ENCODE peak calls at places on chromosomes 12 and 14, in four cellular contexts. I, V, L and B are unnamed samples.

GRCh38 chr14:59215353-59215752 is 26.9 kb downstream of the DAAM1 start:
- DNase-seq in I (peak), L (no peak), V (no peak), B (no peak)

GRCh38 chr14:82385043-82385442 is 851.4 kb upstream of the SEL1L start:
- DNase-seq in L (no peak), I (no peak), V (no peak), B (no peak)

GRCh38 chr14:89324501-89325298 is 92.3 kb downstream of the FOXN3 start:
- DNase-seq in V (no peak), I (no peak), L (no peak), B (no peak)

GRCh38 chr12:53053223-53054111 is 3.6 kb downstream of the TNS2 start:
- DNase-seq in L (no peak), I (peak), V (peak), B (peak)

GRCh38 chr12:8081228-8081920 is 700 bp upstream of the NECAP1 start:
- DNase-seq in V (no peak), L (no peak), I (no peak), B (no peak)

GRCh38 chr14:95452176-95452889 is 64.1 kb downstream of the SYNE3 start:
- DNase-seq in V (peak), L (no peak), I (peak), B (no peak)

GRCh38 chr12:78562358-78563205 is 302.0 kb upstream of the SYT1 start:
- DNase-seq in L (no peak), V (no peak), I (peak), B (peak)

GRCh38 chr12:81610955-81611889 is 147.9 kb downstream of the PPFIA2 start:
- DNase-seq in L (no peak), I (peak), V (no peak), B (no peak)

GRCh38 chr14:95700221-95700976 is 13.5 kb downstream of the TCL1A start:
- DNase-seq in V (no peak), I (no peak), L (no peak), B (no peak)

GRCh38 chr14:95323917-95324316 is 4.2 kb upstream of the CLMN start:
- DNase-seq in L (no peak), I (no peak), V (no peak), B (no peak)

GRCh38 chr12:117067638-117068037 is 31.6 kb downstream of the TESC start:
- DNase-seq in V (no peak), L (no peak), I (no peak), B (no peak)

GRCh38 chr12:58359084-58359483 is 417.7 kb downstream of the ATP23 start:
- DNase-seq in I (no peak), V (no peak), L (no peak), B (no peak)

GRCh38 chr12:104312202-104312601 is 8.7 kb downstream of the EID3 start:
- DNase-seq in V (no peak), L (no peak), I (no peak), B (no peak)

GRCh38 chr14:104342435-104343293 is 204.3 kb downstream of the KIF26A start:
- DNase-seq in L (no peak), I (no peak), V (no peak), B (no peak)

GRCh38 chr12:54413284-54414190 is 5.5 kb downstream of the ITGA5 start:
- DNase-seq in I (no peak), L (no peak), V (no peak), B (no peak)

DNA sequence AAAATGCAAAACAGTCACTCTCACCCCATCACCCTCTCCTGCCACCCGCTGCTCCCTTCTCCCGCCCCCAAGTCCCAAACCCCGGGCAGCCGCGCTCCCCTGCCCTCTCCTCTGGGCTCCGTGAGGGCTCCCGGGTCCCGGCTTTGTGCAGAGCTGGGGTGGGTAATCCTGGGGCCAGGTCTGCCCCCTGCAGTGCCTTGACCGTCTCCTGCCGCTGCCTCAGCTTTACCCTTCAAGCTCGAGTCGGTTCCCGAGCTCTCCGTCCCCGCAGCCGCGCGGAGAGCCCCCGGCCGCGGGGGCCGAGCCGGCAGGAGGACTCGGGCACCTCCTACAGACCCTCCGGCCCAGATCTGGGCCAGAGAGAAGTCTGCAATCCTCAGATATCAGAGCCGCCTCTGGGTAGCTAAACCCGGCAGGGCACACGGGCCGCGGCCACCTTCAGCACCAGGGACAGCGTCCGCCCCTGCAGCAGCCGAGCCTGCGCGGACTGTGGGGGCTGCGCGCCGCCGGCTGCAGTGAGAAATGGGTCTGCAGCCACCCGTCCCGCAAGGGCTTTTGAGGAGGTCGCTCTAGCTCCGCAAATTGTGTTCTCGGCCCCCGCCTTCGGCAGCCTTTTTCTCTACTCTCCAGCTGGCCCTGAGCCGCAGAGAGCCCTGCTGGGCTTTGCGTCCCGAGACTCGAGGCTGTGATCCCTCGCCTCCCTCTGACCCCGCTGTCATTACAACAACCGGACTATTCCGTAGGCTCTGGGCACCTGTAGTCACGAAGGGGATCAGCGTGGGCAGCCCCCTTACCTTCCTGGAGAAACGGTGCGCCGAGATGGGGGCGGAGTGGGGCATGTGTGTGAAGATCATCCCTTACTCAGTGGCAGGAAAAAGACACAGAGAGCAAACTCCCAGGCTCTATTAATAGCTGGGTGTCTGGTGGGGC is 1.2 kb downstream of the PRMT8 start:
- DNase-seq in V (peak), I (peak), L (no peak), B (no peak)
- TF ChIP-seq EZH2 in V (no peak), I (peak), L (no peak), B (no peak)

GRCh38 chr12:106115450-106115849 is 23.3 kb downstream of the NUAK1 start:
- DNase-seq in L (no peak), I (no peak), V (no peak), B (no peak)
- H3K27ac ChIP-seq in L (no peak), I (no peak), V (no peak), B (no peak)

GRCh38 chr12:72368719-72369505 is 96.7 kb downstream of the TRHDE start:
- DNase-seq in I (peak), V (no peak), L (no peak), B (no peak)

GRCh38 chr12:72366255-72366654 is 94.1 kb downstream of the TRHDE start:
- DNase-seq in V (no peak), L (no peak), I (no peak), B (no peak)

GRCh38 chr12:72368298-72368697 is 96.1 kb downstream of the TRHDE start:
- DNase-seq in I (no peak), V (no peak), L (no peak), B (no peak)

GRCh38 chr12:72369560-72369959 is 97.4 kb downstream of the TRHDE start:
- DNase-seq in L (no peak), V (no peak), I (no peak), B (no peak)

DNA sequence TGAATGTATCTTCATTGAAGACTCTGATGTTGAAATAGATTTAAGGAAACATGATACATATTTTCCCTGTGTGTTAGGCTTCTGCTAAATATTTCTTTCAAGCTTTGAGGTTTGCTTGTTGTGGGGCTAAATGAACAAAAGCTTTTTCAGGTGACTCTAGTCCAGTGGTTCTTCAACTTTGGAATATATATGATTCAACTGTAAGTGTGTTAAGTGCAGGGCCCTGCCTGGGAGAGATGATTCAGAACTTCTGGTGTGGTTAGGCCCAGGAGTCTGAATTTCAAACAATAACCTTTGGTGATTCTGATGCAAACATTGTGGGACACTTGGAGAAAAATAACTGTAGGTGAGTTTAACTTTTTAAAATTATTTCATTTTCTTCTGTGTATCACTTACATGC is 93.0 kb downstream of the TRHDE start:
- DNase-seq in I (no peak), L (no peak), V (no peak), B (no peak)
- TF ChIP-seq JUND in I (no peak), L (no peak), V (no peak), B (no peak)

DNA sequence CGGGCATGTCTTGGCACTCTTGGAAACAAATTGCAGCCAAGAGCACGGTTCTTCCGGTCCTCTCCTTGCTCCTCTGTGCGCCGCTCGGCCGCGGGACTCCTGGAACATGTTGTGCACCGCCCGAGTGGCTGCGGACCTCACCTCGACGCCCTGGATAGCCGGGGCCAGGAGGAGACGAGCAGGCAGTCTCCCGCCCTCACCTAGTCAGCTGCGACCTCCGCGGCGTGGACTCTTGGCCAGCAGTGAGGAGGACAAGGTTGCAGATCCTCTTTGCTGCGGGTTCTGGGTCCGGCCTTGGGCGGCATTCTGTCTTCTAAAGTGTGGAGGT is 6.6 kb upstream of the PAX9 start:
- DNase-seq in V (no peak), L (no peak), I (no peak), B (no peak)
- TF ChIP-seq EZH2 in V (no peak), L (no peak), I (no peak), B (no peak)

DNA sequence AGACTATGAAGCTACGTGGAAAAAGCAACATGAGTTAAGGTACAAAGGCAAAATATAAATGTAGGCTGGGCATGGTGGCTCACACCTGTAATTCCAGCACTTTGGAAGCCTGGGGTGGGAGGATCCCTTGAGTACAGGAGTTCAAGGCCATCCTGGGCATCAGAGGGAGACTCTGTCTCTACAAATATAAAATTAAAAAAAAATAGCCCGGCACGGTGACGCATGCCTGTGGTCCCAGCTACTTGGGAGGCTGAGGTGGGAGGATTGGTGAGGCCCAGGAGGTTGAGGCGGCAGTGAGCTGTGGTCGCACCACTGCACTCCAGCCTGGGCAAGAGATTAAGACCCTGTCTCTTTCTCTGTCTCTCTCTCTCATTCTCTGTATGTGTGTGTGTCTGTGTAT is 4.0 kb upstream of the VPS37B start:
- DNase-seq in V (no peak), I (peak), L (no peak), B (no peak)
- H3K27ac ChIP-seq in V (no peak), I (peak), L (no peak), B (no peak)

GRCh38 chr14:30728471-30728870 is 106.4 kb downstream of the SCFD1 start:
- DNase-seq in L (no peak), V (no peak), I (no peak), B (no peak)
- TF ChIP-seq JUND in L (no peak), V (no peak), I (no peak), B (no peak)